ENCODE peak calls at places on chromosomes 4 and X, in six cellular contexts. T, A, H, U, I and C are unnamed samples.

GRCh38 chr4:149553959-149554520 is 261.6 kb downstream of the IQCM start:
- DNase-seq in T (no peak), A (no peak), H (no peak), U (no peak), I (no peak), C (no peak)

GRCh38 chrX:117996918-117997480 is 119.6 kb downstream of the KLHL13 start:
- DNase-seq in T (no peak), A (peak; percentile 65), H (no peak), U (no peak), I (no peak), C (no peak)

GRCh38 chr4:184408711-184409081 is 65.7 kb downstream of the IRF2 start:
- DNase-seq in T (no peak), A (no peak), H (no peak), U (no peak), I (no peak), C (no peak)

GRCh38 chr4:182724414-182724813 is 192.8 kb downstream of the DCTD start:
- DNase-seq in T (no peak), A (peak; percentile 36), H (no peak), U (no peak), I (no peak), C (no peak)

GRCh38 chr4:19983072-19983471 is 268.6 kb upstream of the SLIT2 start:
- DNase-seq in T (no peak), A (peak; percentile 57), H (no peak), U (no peak), I (no peak), C (no peak)

GRCh38 chrX:103376979-103377324 is 614 bp downstream of the BEX3 start:
- DNase-seq in T (no peak), A (peak; percentile 29), H (no peak), U (no peak), I (peak; percentile 23), C (no peak)

GRCh38 chrX:74286950-74287349 is 17.0 kb upstream of the ZCCHC13 start:
- DNase-seq in T (no peak), A (peak; percentile 74), H (no peak), U (peak; percentile 39), I (no peak), C (no peak)

GRCh38 chrX:85109235-85109634 is 105.6 kb downstream of the APOOL start:
- DNase-seq in T (no peak), A (peak; percentile 31), H (no peak), U (no peak), I (peak; percentile 25), C (peak; percentile 6)

GRCh38 chrX:39577976-39578962 is 519.5 kb downstream of the BCOR start:
- DNase-seq in T (no peak), A (no peak), H (no peak), U (no peak), I (no peak), C (no peak)

GRCh38 chr4:87555751-87556619 is 26.8 kb upstream of the SPARCL1 start:
- DNase-seq in T (no peak), A (peak; percentile 89), H (no peak), U (peak; percentile 57), I (no peak), C (no peak)

GRCh38 chrX:25343060-25343459 is 327.3 kb upstream of the ARX start:
- DNase-seq in T (no peak), A (no peak), H (no peak), U (no peak), I (no peak), C (no peak)

GRCh38 chr4:184473515-184474260 is 662 bp downstream of the IRF2 start:
- DNase-seq in T (peak; percentile 35), A (peak; percentile 16), H (no peak), U (no peak), I (peak; percentile 33), C (peak; percentile 15)

GRCh38 chr4:2047031-2047660 is 12.0 kb upstream of the NAT8L start:
- DNase-seq in T (no peak), A (no peak), H (no peak), U (no peak), I (no peak), C (no peak)

GRCh38 chr4:183533698-183534097 is 28.8 kb downstream of the ING2 start:
- DNase-seq in T (no peak), A (no peak), H (no peak), U (no peak), I (no peak), C (no peak)

GRCh38 chr4:84597450-84597849 is 14.5 kb downstream of the CDS1 start:
- DNase-seq in T (no peak), A (peak; percentile 72), H (no peak), U (peak; percentile 75), I (peak; percentile 30), C (peak; percentile 35)

GRCh38 chr4:150006197-150006596 is 72.0 kb upstream of the DCLK2 start:
- DNase-seq in T (no peak), A (no peak), H (no peak), U (no peak), I (no peak), C (no peak)

GRCh38 chr4:142558851-142559250 is 287.2 kb downstream of the INPP4B start:
- DNase-seq in T (no peak), A (no peak), H (no peak), U (no peak), I (no peak), C (no peak)

GRCh38 chr4:25184056-25184455 is 23.8 kb upstream of the SEPSECS start:
- DNase-seq in T (no peak), A (no peak), H (no peak), U (no peak), I (no peak), C (no peak)

GRCh38 chrX:135170877-135171519 is at the start of gene CT55:
- DNase-seq in T (no peak), A (no peak), H (no peak), U (no peak), I (peak; percentile 31), C (no peak)

GRCh38 chr4:183399616-183400015 is 44.8 kb upstream of the CDKN2AIP start:
- DNase-seq in T (no peak), A (no peak), H (no peak), U (no peak), I (no peak), C (no peak)

GRCh38 chr4:23857353-23857752 is 32.5 kb downstream of the PPARGC1A start:
- DNase-seq in T (no peak), A (no peak), H (no peak), U (no peak), I (no peak), C (no peak)

GRCh38 chr4:1500966-1501753 is 94.9 kb upstream of the NKX1-1 start:
- DNase-seq in T (no peak), A (no peak), H (peak; percentile 17), U (no peak), I (no peak), C (no peak)

GRCh38 chr4:72390409-72390808 is 178.6 kb downstream of the ADAMTS3 start:
- DNase-seq in T (no peak), A (peak; percentile 12), H (no peak), U (no peak), I (no peak), C (no peak)

GRCh38 chrX:19332983-19333382 is 10.7 kb upstream of the PDHA1 start:
- DNase-seq in T (no peak), A (no peak), H (peak; percentile 58), U (no peak), I (peak; percentile 32), C (no peak)

GRCh38 chr4:77695769-77696168 is 90.1 kb downstream of the CXCL13 start:
- DNase-seq in T (no peak), A (peak; percentile 91), H (no peak), U (peak; percentile 67), I (no peak), C (peak; percentile 19)

GRCh38 chr4:77697860-77698599 is 92.4 kb downstream of the CXCL13 start:
- DNase-seq in T (no peak), A (peak; percentile 72), H (no peak), U (no peak), I (peak; percentile 18), C (peak; percentile 57)

GRCh38 chr4:77701111-77701510 is 95.5 kb downstream of the CXCL13 start:
- DNase-seq in T (no peak), A (no peak), H (no peak), U (no peak), I (no peak), C (no peak)

GRCh38 chr4:77699731-77700210 is 94.2 kb downstream of the CXCL13 start:
- DNase-seq in T (no peak), A (peak; percentile 58), H (no peak), U (peak; percentile 71), I (no peak), C (peak; percentile 1)
- TF ChIP-seq CTCF in T (no peak), A (peak; percentile 22), H (no peak), U (no peak), I (no peak), C (no peak)

GRCh38 chr4:105956566-105956965 is 61.3 kb downstream of the NPNT start:
- DNase-seq in T (no peak), A (no peak), H (no peak), U (no peak), I (no peak), C (no peak)
- TF ChIP-seq CTCF in T (no peak), A (no peak), H (no peak), U (no peak), I (no peak), C (no peak)

DNA sequence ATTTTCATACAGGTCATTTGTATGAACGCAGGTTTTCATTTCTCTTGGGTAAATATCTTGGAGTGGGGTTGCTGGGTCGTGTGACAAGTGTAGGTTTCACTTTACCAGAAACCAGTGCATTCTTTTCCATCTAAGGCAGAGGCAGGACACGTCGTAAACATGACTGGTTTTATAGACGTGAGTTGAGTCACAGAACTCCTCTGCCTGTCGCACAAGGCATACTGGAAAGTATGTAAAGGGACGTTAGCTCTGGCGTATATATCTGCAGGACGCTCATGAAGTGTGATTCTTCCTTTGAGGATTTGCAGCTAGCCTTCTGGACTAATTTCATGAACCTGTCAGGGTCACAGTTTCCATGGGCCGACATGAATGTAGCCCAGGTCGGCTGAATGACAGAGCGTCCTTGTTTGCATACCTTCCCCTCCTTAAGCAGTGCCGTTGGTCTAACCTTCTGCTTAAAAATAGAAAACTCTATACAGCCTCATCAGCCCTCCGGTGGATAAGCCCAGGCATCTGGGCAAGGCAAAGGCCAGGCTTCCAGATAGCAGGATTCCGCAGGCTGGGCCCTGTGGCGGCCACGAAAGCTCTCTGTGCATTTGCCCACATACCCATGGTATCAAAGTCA is 106.0 kb downstream of the GPR143 start:
- DNase-seq in T (no peak), A (peak; percentile 81), H (no peak), U (no peak), I (no peak), C (no peak)
- TF ChIP-seq CTCF in T (no peak), A (no peak), H (no peak), U (no peak), I (no peak), C (no peak)

GRCh38 chrX:47802589-47802988 is 34.1 kb upstream of the ZNF81 start:
- DNase-seq in T (no peak), A (peak; percentile 48), H (no peak), U (no peak), I (no peak), C (no peak)

GRCh38 chrX:47804315-47804714 is 32.4 kb upstream of the ZNF81 start:
- DNase-seq in T (no peak), A (no peak), H (no peak), U (no peak), I (no peak), C (no peak)

GRCh38 chrX:47809065-47809788 is 27.5 kb upstream of the ZNF81 start:
- DNase-seq in T (no peak), A (no peak), H (no peak), U (no peak), I (no peak), C (no peak)

DNA sequence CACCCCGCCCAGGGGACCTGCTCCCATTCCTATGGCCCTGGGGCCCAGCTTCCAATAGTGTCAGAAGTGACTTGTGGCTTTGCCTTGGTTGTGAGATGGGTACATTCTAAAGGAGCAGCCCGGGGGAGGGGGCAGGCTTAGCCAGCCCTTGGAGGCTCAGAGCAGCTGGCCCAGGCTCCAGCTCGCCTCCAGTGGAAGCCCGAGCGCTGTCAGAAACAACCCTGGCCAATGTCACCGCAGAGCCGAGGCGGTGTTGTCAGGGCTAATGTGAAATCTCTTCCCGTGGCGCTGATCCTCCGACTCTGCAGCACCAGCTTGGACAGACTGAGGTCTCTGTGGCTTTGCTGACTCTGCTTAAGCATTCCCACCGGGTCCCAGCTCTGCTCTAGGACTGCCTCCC is 29.2 kb upstream of the ZNF81 start:
- DNase-seq in T (no peak), A (no peak), H (no peak), U (no peak), I (no peak), C (no peak)
- TF ChIP-seq CTCF in T (no peak), A (no peak), H (no peak), U (no peak), I (no peak), C (no peak)